ENCODE peak calls at places on chromosomes 7 and 10, in eight cellular contexts. One of them, this sample, is unnamed. For H3K4me1, the result is how much of the 10 kb centered on the place peaks cover.

GRCh38 chr7:36644625-36645422 is 79.5 kb downstream of the AOAH start:
- DNase-seq in heart left ventricle: no peak
- DNase-seq in neuronal stem cell: no peak
- DNase-seq in effector memory CD4-positive, alpha-beta T cell: no peak
- DNase-seq in astrocyte: peak
- DNase-seq in SK-N-SH: no peak
- DNase-seq in BE2C: no peak
- DNase-seq in uterus: no peak
- DNase-seq in this sample: no peak

GRCh38 chr10:103472005-103472404 is 7.0 kb downstream of the CALHM3 start:
- DNase-seq in SK-N-SH: no peak
- DNase-seq in neuronal stem cell: no peak
- DNase-seq in effector memory CD4-positive, alpha-beta T cell: no peak
- DNase-seq in astrocyte: no peak
- DNase-seq in BE2C: no peak
- DNase-seq in heart left ventricle: no peak
- DNase-seq in uterus: no peak
- DNase-seq in this sample: no peak

GRCh38 chr10:133608855-133609254 is 17.7 kb downstream of the FRG2B start:
- DNase-seq in neuronal stem cell: no peak
- DNase-seq in heart left ventricle: no peak
- DNase-seq in BE2C: no peak
- DNase-seq in effector memory CD4-positive, alpha-beta T cell: no peak
- DNase-seq in SK-N-SH: peak
- DNase-seq in uterus: no peak
- DNase-seq in astrocyte: no peak
- DNase-seq in this sample: peak

GRCh38 chr10:917999-918398 is 13.5 kb downstream of the LARP4B start:
- DNase-seq in heart left ventricle: no peak
- DNase-seq in SK-N-SH: no peak
- DNase-seq in neuronal stem cell: no peak
- DNase-seq in BE2C: no peak
- DNase-seq in effector memory CD4-positive, alpha-beta T cell: no peak
- DNase-seq in uterus: no peak
- DNase-seq in astrocyte: no peak
- DNase-seq in this sample: no peak

GRCh38 chr10:810351-810846 is 120.9 kb upstream of the DIP2C start:
- DNase-seq in neuronal stem cell: peak
- DNase-seq in effector memory CD4-positive, alpha-beta T cell: no peak
- DNase-seq in SK-N-SH: peak
- DNase-seq in heart left ventricle: no peak
- DNase-seq in astrocyte: no peak
- DNase-seq in uterus: no peak
- DNase-seq in BE2C: peak
- DNase-seq in this sample: peak

GRCh38 chr7:155521743-155522398 is 24.5 kb downstream of the CNPY1 start:
- DNase-seq in uterus: no peak
- DNase-seq in astrocyte: no peak
- DNase-seq in neuronal stem cell: no peak
- DNase-seq in effector memory CD4-positive, alpha-beta T cell: no peak
- DNase-seq in heart left ventricle: no peak
- DNase-seq in SK-N-SH: no peak
- DNase-seq in BE2C: no peak
- DNase-seq in this sample: no peak

GRCh38 chr7:22389892-22390291 is 32.9 kb upstream of the RAPGEF5 start:
- DNase-seq in SK-N-SH: no peak
- DNase-seq in astrocyte: no peak
- DNase-seq in neuronal stem cell: no peak
- DNase-seq in BE2C: no peak
- DNase-seq in heart left ventricle: no peak
- DNase-seq in uterus: no peak
- DNase-seq in effector memory CD4-positive, alpha-beta T cell: no peak
- DNase-seq in this sample: no peak

GRCh38 chr10:110676016-110676415 is 31.9 kb downstream of the RBM20 start:
- DNase-seq in BE2C: no peak
- DNase-seq in SK-N-SH: no peak
- DNase-seq in neuronal stem cell: no peak
- DNase-seq in heart left ventricle: no peak
- DNase-seq in uterus: no peak
- DNase-seq in astrocyte: no peak
- DNase-seq in effector memory CD4-positive, alpha-beta T cell: no peak
- DNase-seq in this sample: no peak

GRCh38 chr7:12581897-12582296 is 11.4 kb downstream of the SCIN start:
- DNase-seq in SK-N-SH: no peak
- DNase-seq in effector memory CD4-positive, alpha-beta T cell: no peak
- DNase-seq in BE2C: no peak
- DNase-seq in heart left ventricle: no peak
- DNase-seq in astrocyte: peak
- DNase-seq in uterus: no peak
- DNase-seq in neuronal stem cell: no peak
- DNase-seq in this sample: no peak

GRCh38 chr7:93245525-93246432 is 13.6 kb downstream of the VPS50 start:
- DNase-seq in SK-N-SH: peak
- DNase-seq in uterus: no peak
- DNase-seq in BE2C: no peak
- DNase-seq in neuronal stem cell: peak
- DNase-seq in heart left ventricle: no peak
- DNase-seq in effector memory CD4-positive, alpha-beta T cell: no peak
- DNase-seq in astrocyte: peak
- DNase-seq in this sample: peak

GRCh38 chr7:44461387-44461786 is 29.1 kb downstream of the NUDCD3 start:
- DNase-seq in uterus: no peak
- DNase-seq in effector memory CD4-positive, alpha-beta T cell: no peak
- DNase-seq in neuronal stem cell: no peak
- DNase-seq in heart left ventricle: no peak
- DNase-seq in BE2C: no peak
- DNase-seq in SK-N-SH: no peak
- DNase-seq in astrocyte: peak
- DNase-seq in this sample: peak

GRCh38 chr7:139532636-139533035 is 9.2 kb downstream of the CLEC2L start:
- DNase-seq in uterus: no peak
- DNase-seq in heart left ventricle: no peak
- DNase-seq in SK-N-SH: no peak
- DNase-seq in astrocyte: no peak
- DNase-seq in BE2C: no peak
- DNase-seq in neuronal stem cell: no peak
- DNase-seq in effector memory CD4-positive, alpha-beta T cell: no peak
- DNase-seq in this sample: no peak

GRCh38 chr10:4144802-4145201 is 359.8 kb upstream of the KLF6 start:
- DNase-seq in astrocyte: no peak
- DNase-seq in BE2C: no peak
- DNase-seq in uterus: no peak
- DNase-seq in neuronal stem cell: no peak
- DNase-seq in effector memory CD4-positive, alpha-beta T cell: no peak
- DNase-seq in heart left ventricle: no peak
- DNase-seq in SK-N-SH: no peak
- DNase-seq in this sample: no peak

GRCh38 chr10:36802523-36803153 is 322.8 kb upstream of the ANKRD30A start:
- DNase-seq in astrocyte: no peak
- DNase-seq in neuronal stem cell: no peak
- DNase-seq in SK-N-SH: peak
- DNase-seq in uterus: peak
- DNase-seq in effector memory CD4-positive, alpha-beta T cell: no peak
- DNase-seq in BE2C: peak
- DNase-seq in heart left ventricle: peak
- DNase-seq in this sample: no peak

GRCh38 chr7:131219277-131220041 is 108.2 kb upstream of the MKLN1 start:
- DNase-seq in BE2C: no peak
- DNase-seq in effector memory CD4-positive, alpha-beta T cell: no peak
- DNase-seq in astrocyte: no peak
- DNase-seq in SK-N-SH: no peak
- DNase-seq in uterus: peak
- DNase-seq in heart left ventricle: peak
- DNase-seq in neuronal stem cell: no peak
- DNase-seq in this sample: no peak

GRCh38 chr10:60236869-60237524 is 152.7 kb downstream of the ANK3 start:
- DNase-seq in neuronal stem cell: no peak
- DNase-seq in SK-N-SH: peak
- DNase-seq in effector memory CD4-positive, alpha-beta T cell: no peak
- DNase-seq in uterus: no peak
- DNase-seq in astrocyte: peak
- DNase-seq in heart left ventricle: peak
- DNase-seq in BE2C: no peak
- DNase-seq in this sample: peak

GRCh38 chr7:100949227-100949930 is at the start of gene MUC3A:
- DNase-seq in uterus: no peak
- DNase-seq in SK-N-SH: no peak
- DNase-seq in heart left ventricle: peak
- DNase-seq in effector memory CD4-positive, alpha-beta T cell: no peak
- DNase-seq in BE2C: no peak
- DNase-seq in astrocyte: no peak
- DNase-seq in neuronal stem cell: no peak
- DNase-seq in this sample: no peak

GRCh38 chr7:1934017-1934416 is 263.9 kb downstream of the ELFN1 start:
- DNase-seq in effector memory CD4-positive, alpha-beta T cell: no peak
- DNase-seq in BE2C: no peak
- DNase-seq in heart left ventricle: no peak
- DNase-seq in uterus: no peak
- DNase-seq in neuronal stem cell: no peak
- DNase-seq in astrocyte: no peak
- DNase-seq in SK-N-SH: no peak
- DNase-seq in this sample: no peak

GRCh38 chr10:2011106-2011716 is 273.9 kb upstream of the ADARB2 start:
- DNase-seq in astrocyte: no peak
- DNase-seq in effector memory CD4-positive, alpha-beta T cell: no peak
- DNase-seq in BE2C: no peak
- DNase-seq in neuronal stem cell: peak
- DNase-seq in uterus: no peak
- DNase-seq in SK-N-SH: no peak
- DNase-seq in heart left ventricle: no peak
- DNase-seq in this sample: no peak

GRCh38 chr7:131627589-131628212 is 71.3 kb upstream of the PODXL start:
- DNase-seq in effector memory CD4-positive, alpha-beta T cell: no peak
- DNase-seq in neuronal stem cell: no peak
- DNase-seq in SK-N-SH: no peak
- DNase-seq in heart left ventricle: no peak
- DNase-seq in astrocyte: no peak
- DNase-seq in uterus: no peak
- DNase-seq in BE2C: no peak
- DNase-seq in this sample: no peak

GRCh38 chr7:115406216-115406615 is 484.3 kb downstream of the MDFIC start:
- DNase-seq in BE2C: no peak
- DNase-seq in SK-N-SH: no peak
- DNase-seq in heart left ventricle: no peak
- DNase-seq in uterus: no peak
- DNase-seq in effector memory CD4-positive, alpha-beta T cell: no peak
- DNase-seq in astrocyte: no peak
- DNase-seq in neuronal stem cell: no peak
- DNase-seq in this sample: no peak

GRCh38 chr10:123398180-123398591 is 244.0 kb downstream of the BUB3 start:
- DNase-seq in neuronal stem cell: no peak
- DNase-seq in heart left ventricle: no peak
- DNase-seq in SK-N-SH: no peak
- DNase-seq in effector memory CD4-positive, alpha-beta T cell: no peak
- DNase-seq in BE2C: no peak
- DNase-seq in astrocyte: no peak
- DNase-seq in uterus: no peak
- DNase-seq in this sample: no peak
- H3K4me1 ChIP-seq in neuronal stem cell: under half
- H3K4me1 ChIP-seq in heart left ventricle: under half
- H3K4me1 ChIP-seq in SK-N-SH: under half
- H3K4me1 ChIP-seq in effector memory CD4-positive, alpha-beta T cell: under half
- H3K4me1 ChIP-seq in BE2C: under half
- H3K4me1 ChIP-seq in astrocyte: under half
- H3K4me1 ChIP-seq in uterus: under half
- H3K4me1 ChIP-seq in this sample: under half

GRCh38 chr10:35058134-35058533 is 32.0 kb downstream of the CUL2 start:
- DNase-seq in effector memory CD4-positive, alpha-beta T cell: no peak
- DNase-seq in neuronal stem cell: no peak
- DNase-seq in BE2C: no peak
- DNase-seq in heart left ventricle: no peak
- DNase-seq in uterus: no peak
- DNase-seq in astrocyte: peak
- DNase-seq in SK-N-SH: no peak
- DNase-seq in this sample: peak
- H3K4me1 ChIP-seq in effector memory CD4-positive, alpha-beta T cell: under half
- H3K4me1 ChIP-seq in neuronal stem cell: under half
- H3K4me1 ChIP-seq in BE2C: under half
- H3K4me1 ChIP-seq in heart left ventricle: under half
- H3K4me1 ChIP-seq in uterus: under half
- H3K4me1 ChIP-seq in astrocyte: under half
- H3K4me1 ChIP-seq in SK-N-SH: under half
- H3K4me1 ChIP-seq in this sample: under half

GRCh38 chr7:116731737-116732335 is 59.8 kb downstream of the MET start:
- DNase-seq in heart left ventricle: no peak
- DNase-seq in effector memory CD4-positive, alpha-beta T cell: no peak
- DNase-seq in uterus: no peak
- DNase-seq in neuronal stem cell: no peak
- DNase-seq in BE2C: no peak
- DNase-seq in SK-N-SH: no peak
- DNase-seq in astrocyte: no peak
- DNase-seq in this sample: no peak
- H3K4me1 ChIP-seq in heart left ventricle: under half
- H3K4me1 ChIP-seq in effector memory CD4-positive, alpha-beta T cell: under half
- H3K4me1 ChIP-seq in uterus: under half
- H3K4me1 ChIP-seq in neuronal stem cell: under half
- H3K4me1 ChIP-seq in BE2C: under half
- H3K4me1 ChIP-seq in SK-N-SH: under half
- H3K4me1 ChIP-seq in astrocyte: under half
- H3K4me1 ChIP-seq in this sample: under half

GRCh38 chr7:127667751-127668530 is 15.9 kb downstream of the SND1 start:
- DNase-seq in heart left ventricle: no peak
- DNase-seq in SK-N-SH: no peak
- DNase-seq in uterus: no peak
- DNase-seq in astrocyte: no peak
- DNase-seq in BE2C: no peak
- DNase-seq in effector memory CD4-positive, alpha-beta T cell: no peak
- DNase-seq in neuronal stem cell: no peak
- DNase-seq in this sample: peak

GRCh38 chr7:127671341-127671740 is 19.3 kb downstream of the SND1 start:
- DNase-seq in neuronal stem cell: no peak
- DNase-seq in SK-N-SH: no peak
- DNase-seq in effector memory CD4-positive, alpha-beta T cell: no peak
- DNase-seq in uterus: no peak
- DNase-seq in BE2C: no peak
- DNase-seq in astrocyte: no peak
- DNase-seq in heart left ventricle: no peak
- DNase-seq in this sample: no peak

GRCh38 chr7:127665922-127666321 is 13.9 kb downstream of the SND1 start:
- DNase-seq in heart left ventricle: no peak
- DNase-seq in uterus: no peak
- DNase-seq in astrocyte: no peak
- DNase-seq in neuronal stem cell: peak
- DNase-seq in BE2C: no peak
- DNase-seq in SK-N-SH: no peak
- DNase-seq in effector memory CD4-positive, alpha-beta T cell: no peak
- DNase-seq in this sample: no peak

GRCh38 chr7:127667017-127667670 is 15.2 kb downstream of the SND1 start:
- DNase-seq in neuronal stem cell: no peak
- DNase-seq in heart left ventricle: no peak
- DNase-seq in uterus: no peak
- DNase-seq in effector memory CD4-positive, alpha-beta T cell: no peak
- DNase-seq in astrocyte: peak
- DNase-seq in BE2C: no peak
- DNase-seq in SK-N-SH: no peak
- DNase-seq in this sample: peak

DNA sequence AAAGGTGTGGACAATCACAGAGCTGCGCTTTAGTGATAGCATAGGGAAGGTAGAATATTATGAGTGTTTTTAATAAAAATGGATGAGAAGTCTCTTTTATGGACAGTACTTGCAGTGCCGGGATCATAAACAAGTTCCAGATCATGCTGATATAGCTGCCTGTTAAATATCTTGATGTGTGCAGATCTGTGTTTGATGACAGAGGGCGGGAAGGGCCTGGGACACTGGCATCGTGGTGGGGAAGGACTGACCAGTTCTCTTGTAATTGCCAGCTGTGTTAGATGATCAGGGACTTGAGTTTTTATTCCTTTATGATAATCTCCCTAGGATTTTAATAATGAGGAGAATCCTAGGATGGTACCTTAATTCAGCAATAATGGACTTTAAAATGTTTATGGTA is 14.6 kb downstream of the SND1 start:
- DNase-seq in astrocyte: no peak
- DNase-seq in effector memory CD4-positive, alpha-beta T cell: no peak
- DNase-seq in neuronal stem cell: no peak
- DNase-seq in uterus: no peak
- DNase-seq in BE2C: no peak
- DNase-seq in heart left ventricle: no peak
- DNase-seq in SK-N-SH: peak
- DNase-seq in this sample: no peak
- H3K4me1 ChIP-seq in astrocyte: under half
- H3K4me1 ChIP-seq in effector memory CD4-positive, alpha-beta T cell: under half
- H3K4me1 ChIP-seq in neuronal stem cell: under half
- H3K4me1 ChIP-seq in uterus: under half
- H3K4me1 ChIP-seq in BE2C: under half
- H3K4me1 ChIP-seq in heart left ventricle: under half
- H3K4me1 ChIP-seq in SK-N-SH: under half
- H3K4me1 ChIP-seq in this sample: under half